ENCODE peak calls at places on chromosome 18, in six cellular contexts. Z, B, I, R, C and M are unnamed samples.

GRCh38 chr18:23093772-23094171 is 41.5 kb upstream of the CABLES1 start:
- DNase-seq in Z (no peak), B (no peak), I (no peak), R (no peak), C (no peak), M (no peak)

GRCh38 chr18:8615397-8616025 is 6.3 kb downstream of the RAB12 start:
- DNase-seq in Z (peak), B (peak), I (peak), R (no peak), C (no peak), M (no peak)

GRCh38 chr18:44309185-44309584 is 371.5 kb upstream of the SETBP1 start:
- DNase-seq in Z (no peak), B (no peak), I (peak), R (no peak), C (no peak), M (no peak)

GRCh38 chr18:7855051-7855450 is 287.9 kb downstream of the PTPRM start:
- DNase-seq in Z (no peak), B (no peak), I (no peak), R (no peak), C (no peak), M (no peak)

GRCh38 chr18:32884543-32884942 is 111.7 kb upstream of the KLHL14 start:
- DNase-seq in Z (no peak), B (no peak), I (no peak), R (no peak), C (no peak), M (no peak)

GRCh38 chr18:48018806-48019295 is 88.4 kb upstream of the SMAD2 start:
- DNase-seq in Z (no peak), B (no peak), I (no peak), R (no peak), C (no peak), M (peak)

GRCh38 chr18:7921938-7922587 is 354.9 kb downstream of the PTPRM start:
- DNase-seq in Z (no peak), B (peak), I (no peak), R (no peak), C (no peak), M (no peak)

GRCh38 chr18:72375628-72376027 is 168.5 kb downstream of the CBLN2 start:
- DNase-seq in Z (no peak), B (no peak), I (no peak), R (no peak), C (no peak), M (no peak)

GRCh38 chr18:32383040-32383819 is 87.5 kb downstream of the GAREM1 start:
- DNase-seq in Z (peak), B (peak), I (peak), R (no peak), C (no peak), M (no peak)

GRCh38 chr18:48023334-48024008 is 93.0 kb upstream of the SMAD2 start:
- DNase-seq in Z (no peak), B (peak), I (no peak), R (no peak), C (peak), M (no peak)

GRCh38 chr18:58232674-58233073 is 188.6 kb downstream of the NEDD4L start:
- DNase-seq in Z (no peak), B (no peak), I (no peak), R (no peak), C (no peak), M (no peak)
- TF ChIP-seq CTCF in Z (no peak), B (no peak), I (no peak), R (no peak), C (no peak), M (no peak)

DNA sequence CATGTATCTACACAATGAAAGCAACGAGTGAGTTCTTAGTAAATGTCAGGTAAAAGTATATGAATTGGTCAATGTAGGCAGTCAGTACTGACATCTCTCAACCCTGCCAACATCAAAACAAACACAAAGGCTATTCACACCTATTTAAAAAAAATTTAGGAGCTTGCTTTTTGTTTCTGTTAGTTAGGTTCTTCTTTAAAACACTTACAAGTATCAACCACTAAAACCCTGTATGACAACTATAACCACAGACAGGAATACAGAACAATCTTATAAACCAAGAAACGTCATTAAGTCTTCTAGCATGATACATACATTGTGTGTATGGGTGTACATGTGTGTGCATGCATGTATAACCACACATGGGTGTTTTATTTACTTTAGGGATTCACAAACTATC is 131.0 kb downstream of the TCF4 start:
- DNase-seq in Z (no peak), B (no peak), I (no peak), R (no peak), C (no peak), M (no peak)
- H3K4me3 ChIP-seq in Z (no peak), B (no peak), I (no peak), R (no peak), C (no peak), M (no peak)

GRCh38 chr18:76686737-76687231 is 135.6 kb upstream of the ZNF236 start:
- DNase-seq in Z (no peak), B (peak), I (no peak), R (peak), C (no peak), M (no peak)
- TF ChIP-seq CTCF in Z (peak), B (peak), I (peak), R (peak), C (peak), M (peak)

DNA sequence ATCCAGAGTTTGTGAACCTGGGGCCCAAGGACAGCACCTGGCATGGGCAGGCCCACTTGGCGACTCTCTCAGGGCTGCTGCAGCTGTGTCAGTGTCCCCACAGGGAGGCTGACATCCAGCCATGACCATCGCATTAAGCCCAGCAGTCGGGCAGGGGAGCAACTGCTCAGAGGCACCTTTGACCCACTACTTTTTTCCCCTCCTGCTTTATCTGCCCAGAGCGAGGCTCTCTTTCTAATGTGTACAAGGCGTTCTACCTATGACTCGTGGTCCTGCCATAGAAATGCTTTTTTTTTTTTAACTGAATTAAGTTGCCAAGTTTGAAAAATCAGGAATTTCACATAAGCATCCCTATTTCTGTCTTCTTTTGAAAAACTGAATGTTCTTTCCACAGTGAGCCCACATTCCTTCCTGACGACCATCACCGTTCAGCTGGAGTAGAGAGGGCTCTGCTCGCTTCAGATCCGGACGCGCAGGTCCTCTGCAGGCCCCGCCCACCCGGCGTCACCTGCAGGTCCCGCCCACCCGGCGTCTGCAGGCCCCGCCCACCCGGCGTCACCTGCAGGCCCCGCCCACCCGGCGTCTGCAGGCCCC is 403 bp upstream of the CLUL1 start:
- DNase-seq in Z (no peak), B (peak), I (no peak), R (no peak), C (no peak), M (no peak)
- H3K4me3 ChIP-seq in Z (no peak), B (peak), I (no peak), R (no peak), C (peak), M (peak)